ENCODE peak calls at places on chromosome 14, in nine cellular contexts. B, W, C, G, D, A, E, T and P are unnamed samples.

GRCh38 chr14:96139879-96140278 is 64.8 kb upstream of the BDKRB2 start:
- DNase-seq in E (no peak), W (peak; percentile 65), G (no peak), B (no peak), D (no peak), C (no peak), T (no peak), A (no peak), P (no peak)

GRCh38 chr14:64294672-64295413 is 672 bp upstream of the ESR2 start:
- DNase-seq in G (peak; percentile 25), C (peak; percentile 84), A (no peak), B (peak; percentile 63), D (no peak), W (peak; percentile 60), T (peak; percentile 85), E (peak; percentile 83), P (peak; percentile 87)

GRCh38 chr14:56809262-56810215 is 740 bp downstream of the OTX2 start:
- DNase-seq in E (peak; percentile 26), T (no peak), W (no peak), D (no peak), C (no peak), G (no peak), B (no peak), A (no peak), P (no peak)

GRCh38 chr14:31582286-31582691 is 21.1 kb downstream of the NUBPL start:
- DNase-seq in D (no peak), W (no peak), C (no peak), G (no peak), A (no peak), B (peak; percentile 73), T (no peak), E (no peak), P (no peak)

GRCh38 chr14:82720431-82720830 is 1186.8 kb upstream of the SEL1L start:
- DNase-seq in T (no peak), C (no peak), G (no peak), D (no peak), B (no peak), E (no peak), A (no peak), W (no peak), P (no peak)

GRCh38 chr14:64279719-64280668 is 14.2 kb downstream of the ESR2 start:
- DNase-seq in D (no peak), C (peak; percentile 28), T (no peak), B (no peak), W (no peak), G (no peak), E (no peak), A (no peak), P (no peak)

GRCh38 chr14:101882141-101882935 is 82.0 kb upstream of the DYNC1H1 start:
- DNase-seq in C (no peak), D (no peak), E (no peak), B (no peak), A (no peak), W (no peak), T (no peak), G (no peak), P (no peak)

GRCh38 chr14:22668863-22669262 is 24.7 kb upstream of the OR6J1 start:
- DNase-seq in B (no peak), G (no peak), E (no peak), T (no peak), W (no peak), A (no peak), D (no peak), C (no peak), P (no peak)

GRCh38 chr14:64572721-64573508 is 23.2 kb downstream of the PPP1R36 start:
- DNase-seq in D (no peak), B (peak; percentile 77), C (no peak), E (no peak), W (no peak), G (no peak), A (no peak), T (no peak), P (no peak)

GRCh38 chr14:37187294-37187693 is 10.4 kb upstream of the MIPOL1 start:
- DNase-seq in W (no peak), E (no peak), C (no peak), G (no peak), D (no peak), T (no peak), A (no peak), B (no peak), P (no peak)

GRCh38 chr14:30874120-30874998 is at the start of gene COCH:
- DNase-seq in W (peak; percentile 29), E (peak; percentile 74), T (peak; percentile 47), B (no peak), D (no peak), G (peak; percentile 78), C (peak; percentile 50), A (no peak), P (peak; percentile 61)

GRCh38 chr14:77347746-77348145 is 26.9 kb downstream of the GSTZ1 start:
- DNase-seq in T (no peak), G (no peak), A (no peak), E (no peak), B (no peak), W (no peak), C (no peak), D (no peak), P (no peak)

GRCh38 chr14:96634481-96634880 is 132.3 kb downstream of the PAPOLA start:
- DNase-seq in C (peak; percentile 17), A (no peak), B (no peak), G (no peak), W (no peak), T (no peak), D (no peak), E (no peak), P (no peak)

GRCh38 chr14:34000396-34000795 is 49.5 kb upstream of the EGLN3 start:
- DNase-seq in B (no peak), D (no peak), A (no peak), C (no peak), G (no peak), W (no peak), T (no peak), E (no peak), P (no peak)

GRCh38 chr14:46920542-46920941 is 269.0 kb upstream of the RPL10L start:
- DNase-seq in W (no peak), E (no peak), A (no peak), D (no peak), B (no peak), G (no peak), C (no peak), T (no peak), P (no peak)

GRCh38 chr14:61147898-61148549 is 133.1 kb downstream of the TMEM30B start:
- DNase-seq in D (no peak), B (peak; percentile 96), E (no peak), G (no peak), A (no peak), T (no peak), W (peak; percentile 95), C (no peak), P (no peak)

GRCh38 chr14:94823556-94824341 is 53.8 kb upstream of the GSC start:
- DNase-seq in E (no peak), C (no peak), T (no peak), G (no peak), W (peak; percentile 31), A (no peak), B (no peak), D (no peak), P (peak; percentile 39)

GRCh38 chr14:25122188-25122587 is 72.2 kb upstream of the STXBP6 start:
- DNase-seq in C (no peak), A (no peak), D (no peak), B (no peak), G (no peak), T (no peak), W (peak; percentile 69), E (no peak), P (no peak)

GRCh38 chr14:67459336-67459735 is 29.2 kb downstream of the TMEM229B start:
- DNase-seq in E (no peak), C (no peak), W (no peak), T (no peak), A (no peak), D (no peak), B (no peak), G (no peak), P (no peak)

GRCh38 chr14:24971255-24971654 is 78.7 kb downstream of the STXBP6 start:
- DNase-seq in W (no peak), D (no peak), E (no peak), A (no peak), T (no peak), B (no peak), C (no peak), G (no peak), P (no peak)